ENCODE peak calls at places on chromosomes 1 and 21, in four cellular contexts. One of them, this sample, is unnamed.

GRCh38 chr21:26405071-26405470 is 168.0 kb downstream of the CYYR1 start:
- DNase-seq in H9: no peak
- DNase-seq in H1: no peak
- DNase-seq in IMR-90: peak; percentile 18
- DNase-seq in this sample: peak; percentile 58

GRCh38 chr1:15036101-15036500 is 117.4 kb upstream of the TMEM51 start:
- DNase-seq in IMR-90: no peak
- DNase-seq in H1: no peak
- DNase-seq in H9: no peak
- DNase-seq in this sample: no peak

GRCh38 chr1:227945891-227946623 is 1.7 kb downstream of the WNT9A start:
- DNase-seq in H1: no peak
- DNase-seq in IMR-90: peak; percentile 51
- DNase-seq in H9: peak; percentile 54
- DNase-seq in this sample: peak; percentile 31

GRCh38 chr21:40254540-40255455 is 387.6 kb downstream of the PCP4 start:
- DNase-seq in IMR-90: no peak
- DNase-seq in H9: no peak
- DNase-seq in H1: no peak
- DNase-seq in this sample: no peak

GRCh38 chr1:85465791-85466134 is 804 bp upstream of the DDAH1 start:
- DNase-seq in H9: no peak
- DNase-seq in H1: no peak
- DNase-seq in IMR-90: peak; percentile 66
- DNase-seq in this sample: no peak

GRCh38 chr1:47616036-47616435 is 178.2 kb downstream of the FOXD2 start:
- DNase-seq in IMR-90: no peak
- DNase-seq in H1: no peak
- DNase-seq in H9: peak; percentile 12
- DNase-seq in this sample: no peak

GRCh38 chr1:119771770-119772169 is 3.1 kb upstream of the HMGCS2 start:
- DNase-seq in IMR-90: no peak
- DNase-seq in H1: no peak
- DNase-seq in H9: no peak
- DNase-seq in this sample: no peak

GRCh38 chr1:154117642-154118041 is 37.2 kb downstream of the NUP210L start:
- DNase-seq in H9: no peak
- DNase-seq in IMR-90: no peak
- DNase-seq in H1: no peak
- DNase-seq in this sample: no peak

GRCh38 chr1:38990746-38991637 is at the start of gene AKIRIN1:
- DNase-seq in H1: peak; percentile 99
- DNase-seq in H9: peak; percentile 99
- DNase-seq in IMR-90: peak; percentile 95
- DNase-seq in this sample: peak; percentile 98

GRCh38 chr1:244224487-244225430 is 173.7 kb downstream of the ZBTB18 start:
- DNase-seq in H1: no peak
- DNase-seq in IMR-90: no peak
- DNase-seq in H9: no peak
- DNase-seq in this sample: no peak

GRCh38 chr1:229440821-229441537 is 7.1 kb upstream of the ACTA1 start:
- DNase-seq in H1: no peak
- DNase-seq in H9: no peak
- DNase-seq in IMR-90: peak; percentile 90
- DNase-seq in this sample: no peak

GRCh38 chr1:154765970-154766369 is 104.1 kb downstream of the KCNN3 start:
- DNase-seq in H9: peak; percentile 67
- DNase-seq in IMR-90: peak; percentile 34
- DNase-seq in H1: no peak
- DNase-seq in this sample: peak; percentile 74

GRCh38 chr21:28227881-28228623 is 764.6 kb downstream of the LTN1 start:
- DNase-seq in H9: no peak
- DNase-seq in H1: no peak
- DNase-seq in IMR-90: peak; percentile 38
- DNase-seq in this sample: no peak

GRCh38 chr21:37006521-37007291 is at the start of gene RIPPLY3:
- DNase-seq in H9: peak; percentile 56
- DNase-seq in IMR-90: no peak
- DNase-seq in H1: peak; percentile 70
- DNase-seq in this sample: peak; percentile 54

GRCh38 chr1:88001460-88001859 is 672.8 kb downstream of the LMO4 start:
- DNase-seq in H9: no peak
- DNase-seq in H1: no peak
- DNase-seq in IMR-90: peak; percentile 49
- DNase-seq in this sample: peak; percentile 8

GRCh38 chr1:38785285-38786039 is 74.1 kb downstream of the RRAGC start:
- DNase-seq in H1: no peak
- DNase-seq in IMR-90: no peak
- DNase-seq in H9: no peak
- DNase-seq in this sample: no peak

GRCh38 chr21:28704746-28705145 is 287.9 kb downstream of the LTN1 start:
- DNase-seq in IMR-90: peak; percentile 12
- DNase-seq in H9: no peak
- DNase-seq in H1: no peak
- DNase-seq in this sample: no peak

GRCh38 chr21:16794944-16795343 is 717.9 kb upstream of the CXADR start:
- DNase-seq in IMR-90: peak; percentile 95
- DNase-seq in H1: no peak
- DNase-seq in H9: no peak
- DNase-seq in this sample: peak; percentile 11

GRCh38 chr1:228006034-228006792 is 585 bp upstream of the WNT3A start:
- DNase-seq in H9: no peak
- DNase-seq in IMR-90: no peak
- DNase-seq in H1: peak; percentile 65
- DNase-seq in this sample: no peak

GRCh38 chr1:229848762-229849677 is 218.0 kb upstream of the GALNT2 start:
- DNase-seq in H1: no peak
- DNase-seq in H9: no peak
- DNase-seq in IMR-90: peak; percentile 26
- DNase-seq in this sample: peak; percentile 54

GRCh38 chr1:212396638-212397037 is 18.0 kb downstream of the PACC1 start:
- DNase-seq in IMR-90: no peak
- DNase-seq in H9: no peak
- DNase-seq in H1: no peak
- DNase-seq in this sample: no peak

GRCh38 chr1:245969274-245969673 is 537.8 kb downstream of the SMYD3 start:
- DNase-seq in H1: no peak
- DNase-seq in IMR-90: peak; percentile 93
- DNase-seq in H9: no peak
- DNase-seq in this sample: peak; percentile 10

GRCh38 chr1:209929751-209930150 is 8.3 kb upstream of the SYT14 start:
- DNase-seq in H9: no peak
- DNase-seq in H1: no peak
- DNase-seq in IMR-90: no peak
- DNase-seq in this sample: no peak

GRCh38 chr1:12586171-12586942 is 31.7 kb downstream of the DHRS3 start:
- DNase-seq in H9: no peak
- DNase-seq in IMR-90: no peak
- DNase-seq in H1: no peak
- DNase-seq in this sample: no peak

GRCh38 chr1:12587981-12588620 is 29.9 kb downstream of the DHRS3 start:
- DNase-seq in H9: no peak
- DNase-seq in IMR-90: peak; percentile 58
- DNase-seq in H1: no peak
- DNase-seq in this sample: no peak

GRCh38 chr1:12585536-12585935 is 32.5 kb downstream of the DHRS3 start:
- DNase-seq in IMR-90: no peak
- DNase-seq in H9: no peak
- DNase-seq in H1: no peak
- DNase-seq in this sample: no peak

GRCh38 chr1:12591267-12591938 is 26.6 kb downstream of the DHRS3 start:
- DNase-seq in IMR-90: no peak
- DNase-seq in H1: no peak
- DNase-seq in H9: no peak
- DNase-seq in this sample: no peak

DNA sequence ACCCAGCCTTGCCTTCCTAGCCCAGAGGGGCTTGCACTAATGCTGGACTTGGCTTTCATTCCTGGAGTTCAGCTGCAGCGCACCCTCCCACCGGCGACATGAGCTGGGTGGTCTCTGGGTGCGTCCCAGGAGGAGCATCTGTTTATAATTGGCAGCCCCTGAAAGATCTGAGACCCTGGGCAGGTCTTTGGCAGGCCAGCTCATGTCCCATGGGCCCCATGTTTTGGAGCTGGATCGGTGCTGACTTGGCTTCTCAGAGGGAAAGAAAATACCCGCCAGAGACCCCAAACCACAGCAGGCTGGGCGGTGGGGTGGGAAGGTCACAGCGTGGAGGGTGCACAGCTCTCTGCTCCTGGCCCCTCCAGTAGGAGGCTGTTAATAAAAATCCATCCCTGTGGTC is 29.3 kb downstream of the DHRS3 start:
- DNase-seq in IMR-90: no peak
- DNase-seq in H1: no peak
- DNase-seq in H9: no peak
- DNase-seq in this sample: no peak
- H3K23ac ChIP-seq in IMR-90: no peak overlapping the region
- H3K23ac ChIP-seq in H1: no peak overlapping the region
- H3K23ac ChIP-seq in H9: no peak overlapping the region
- H3K23ac ChIP-seq in this sample: no peak overlapping the region

DNA sequence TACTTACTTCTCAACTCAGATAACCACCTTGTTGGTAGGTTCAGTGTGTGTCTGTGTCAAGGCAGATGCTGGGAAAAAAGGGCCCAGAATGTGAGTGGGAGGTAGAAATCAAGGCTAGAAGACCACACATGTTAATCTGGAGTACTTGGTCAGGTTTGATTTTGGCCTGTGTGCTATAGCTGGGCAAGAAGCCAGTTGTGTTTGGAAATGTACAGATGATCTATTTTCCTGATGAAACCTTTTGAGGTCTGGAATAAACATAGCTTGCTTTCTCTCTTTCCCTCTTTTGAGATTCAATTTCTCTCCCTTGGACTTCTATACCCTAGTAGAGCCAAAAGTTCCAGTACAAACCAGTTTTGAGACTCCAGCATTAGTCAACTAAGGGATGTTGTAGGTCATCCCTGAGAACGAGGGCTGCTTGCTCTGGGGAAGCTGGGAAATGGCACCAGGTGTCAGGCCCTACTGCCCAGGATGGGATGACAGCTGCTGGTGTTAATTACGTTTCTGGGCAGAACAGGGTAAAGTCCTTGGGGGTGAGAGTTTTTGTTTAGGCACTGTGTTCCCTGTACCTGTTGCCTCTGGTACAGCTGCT is 15.8 kb downstream of the MAPKAPK2 start:
- DNase-seq in IMR-90: peak; percentile 65
- DNase-seq in H1: no peak
- DNase-seq in H9: no peak
- DNase-seq in this sample: no peak
- H4K5ac ChIP-seq in IMR-90: no peak overlapping the region
- H4K5ac ChIP-seq in H1: no peak overlapping the region
- H4K5ac ChIP-seq in H9: no peak overlapping the region
- H4K5ac ChIP-seq in this sample: no peak overlapping the region

GRCh38 chr1:17053685-17054410 is at the start of gene SDHB:
- DNase-seq in H9: peak; percentile 99
- DNase-seq in H1: peak; percentile 99
- DNase-seq in IMR-90: peak; percentile 98
- DNase-seq in this sample: peak; percentile 99
- H3K23ac ChIP-seq in H9: no peak within 1 kb of the TSS
- H3K23ac ChIP-seq in H1: no peak within 1 kb of the TSS
- H3K23ac ChIP-seq in IMR-90: peak within 1 kb of the TSS; percentile 93
- H3K23ac ChIP-seq in this sample: peak within 1 kb of the TSS; percentile 66

GRCh38 chr1:29964718-29965533 is 728.6 kb downstream of the PTPRU start:
- DNase-seq in H1: peak; percentile 31
- DNase-seq in H9: peak; percentile 17
- DNase-seq in IMR-90: no peak
- DNase-seq in this sample: no peak
- H4K5ac ChIP-seq in H1: no peak overlapping the region
- H4K5ac ChIP-seq in H9: no peak overlapping the region
- H4K5ac ChIP-seq in IMR-90: no peak overlapping the region
- H4K5ac ChIP-seq in this sample: no peak overlapping the region

GRCh38 chr1:26696191-26696644 is 403 bp downstream of the ARID1A start:
- DNase-seq in H1: no peak
- DNase-seq in IMR-90: no peak
- DNase-seq in H9: no peak
- DNase-seq in this sample: no peak
- H3K23ac ChIP-seq in H1: no peak overlapping the region
- H3K23ac ChIP-seq in IMR-90: no peak overlapping the region
- H3K23ac ChIP-seq in H9: no peak overlapping the region
- H3K23ac ChIP-seq in this sample: peak overlapping the region; percentile 90

GRCh38 chr1:184506501-184506900 is 119.7 kb downstream of the C1orf21 start:
- DNase-seq in IMR-90: no peak
- DNase-seq in H1: no peak
- DNase-seq in H9: no peak
- DNase-seq in this sample: no peak
- H4K5ac ChIP-seq in IMR-90: no peak overlapping the region
- H4K5ac ChIP-seq in H1: no peak overlapping the region
- H4K5ac ChIP-seq in H9: no peak overlapping the region
- H4K5ac ChIP-seq in this sample: no peak overlapping the region

DNA sequence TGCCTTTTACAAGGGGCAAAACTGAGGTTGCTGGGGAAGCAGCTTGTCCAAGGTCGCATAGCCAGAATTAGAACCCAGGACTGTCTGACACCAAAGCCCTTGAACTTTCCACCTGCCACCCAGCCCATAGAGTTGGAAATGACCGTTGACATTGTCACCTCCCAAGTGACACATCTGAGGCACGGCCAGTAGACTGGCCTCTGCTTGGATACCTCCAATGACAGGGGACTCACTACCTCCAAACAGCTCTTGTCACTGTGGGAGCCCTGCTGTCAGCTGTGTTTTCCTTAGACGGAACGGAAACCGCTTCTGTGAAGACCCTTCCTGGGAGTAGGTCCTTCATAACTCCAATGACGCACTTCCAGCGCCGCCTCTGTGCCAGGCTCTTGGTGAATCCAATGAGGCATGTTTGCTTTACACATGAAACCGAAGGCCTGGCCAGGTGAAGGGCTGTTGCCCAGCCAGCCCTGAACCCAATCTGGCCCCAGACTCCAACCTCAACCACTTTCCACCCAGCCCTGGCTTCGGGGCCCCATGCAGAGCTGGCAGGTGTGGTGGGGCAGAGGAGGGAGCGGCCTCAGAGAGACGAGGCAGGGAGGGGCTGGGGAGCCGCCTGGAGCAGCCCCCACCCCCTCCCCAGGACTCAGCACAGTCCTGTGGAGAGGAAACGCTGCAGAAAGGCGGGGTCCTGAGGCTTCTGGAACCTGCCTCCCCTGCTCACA is 109.2 kb upstream of the IFFO2 start:
- DNase-seq in H9: no peak
- DNase-seq in H1: no peak
- DNase-seq in IMR-90: no peak
- DNase-seq in this sample: no peak
- H3K23ac ChIP-seq in H9: no peak overlapping the region
- H3K23ac ChIP-seq in H1: no peak overlapping the region
- H3K23ac ChIP-seq in IMR-90: no peak overlapping the region
- H3K23ac ChIP-seq in this sample: no peak overlapping the region

DNA sequence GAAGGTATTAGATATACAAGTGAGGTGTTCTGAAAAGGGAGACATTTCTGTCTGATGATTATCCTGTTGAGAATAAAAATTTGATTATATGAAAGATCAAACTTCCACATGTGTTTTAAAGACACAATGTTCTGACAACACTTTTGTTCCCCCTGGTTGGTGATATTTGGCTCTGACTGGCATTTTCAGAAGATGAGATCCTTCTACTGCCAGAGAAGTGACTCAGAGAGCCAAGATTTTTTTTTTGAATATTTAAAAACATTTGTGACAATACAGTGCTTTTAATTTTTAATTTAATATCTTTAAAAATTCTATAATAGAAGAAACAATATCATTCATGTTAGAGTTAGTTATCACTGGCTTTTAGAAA is 18.5 kb upstream of the PTGFR start:
- DNase-seq in H9: no peak
- DNase-seq in IMR-90: no peak
- DNase-seq in H1: no peak
- DNase-seq in this sample: no peak
- H4K5ac ChIP-seq in H9: no peak overlapping the region
- H4K5ac ChIP-seq in IMR-90: no peak overlapping the region
- H4K5ac ChIP-seq in H1: no peak overlapping the region
- H4K5ac ChIP-seq in this sample: no peak overlapping the region

GRCh38 chr21:44485796-44486195 is 30.5 kb downstream of the LRRC3 start:
- DNase-seq in H1: no peak
- DNase-seq in IMR-90: no peak
- DNase-seq in H9: no peak
- DNase-seq in this sample: no peak
- H3K23ac ChIP-seq in H1: no peak overlapping the region
- H3K23ac ChIP-seq in IMR-90: no peak overlapping the region
- H3K23ac ChIP-seq in H9: no peak overlapping the region
- H3K23ac ChIP-seq in this sample: no peak overlapping the region

This sample was measured in mesendoderm.